ENCODE peak calls at places on chromosomes 5 and 9, in eight cellular contexts. One of them, this sample, is unnamed.

GRCh38 chr5:83721878-83722779 is 1.5 kb upstream of the HAPLN1 start:
- DNase-seq in A549: peak
- DNase-seq in T1000: peak
- DNase-seq in cardiac muscle cell: peak
- DNase-seq in NCI-H1694 treated with DMSO at 0.1 percent for 48 hours: peak
- DNase-seq in activated T-cell treated with anti-CD3 and anti-CD28 coated beads, Interleukin-2, amount 50 U/mL, for 72 hours: peak
- DNase-seq in stimulated activated CD4-positive, alpha-beta T cell treated with anti-CD3 and anti-CD28 coated beads, Interleukin-4, amount 100 ng/mL, for 4 hours: no peak
- DNase-seq in activated CD4-positive, alpha-beta T cell treated with anti-CD3 and anti-CD28 coated beads for 4 hours: no peak
- DNase-seq in this sample: no peak

GRCh38 chr9:84404095-84404686 is 63.6 kb upstream of the SLC28A3 start:
- DNase-seq in A549: peak
- DNase-seq in stimulated activated CD4-positive, alpha-beta T cell treated with anti-CD3 and anti-CD28 coated beads, Interleukin-4, amount 100 ng/mL, for 4 hours: no peak
- DNase-seq in cardiac muscle cell: peak
- DNase-seq in NCI-H1694 treated with DMSO at 0.1 percent for 48 hours: no peak
- DNase-seq in activated T-cell treated with anti-CD3 and anti-CD28 coated beads, Interleukin-2, amount 50 U/mL, for 72 hours: no peak
- DNase-seq in T1000: no peak
- DNase-seq in activated CD4-positive, alpha-beta T cell treated with anti-CD3 and anti-CD28 coated beads for 4 hours: no peak
- DNase-seq in this sample: no peak

GRCh38 chr5:133311171-133311570 is 259.4 kb downstream of the HSPA4 start:
- DNase-seq in activated T-cell treated with anti-CD3 and anti-CD28 coated beads, Interleukin-2, amount 50 U/mL, for 72 hours: no peak
- DNase-seq in T1000: no peak
- DNase-seq in A549: no peak
- DNase-seq in activated CD4-positive, alpha-beta T cell treated with anti-CD3 and anti-CD28 coated beads for 4 hours: no peak
- DNase-seq in cardiac muscle cell: no peak
- DNase-seq in NCI-H1694 treated with DMSO at 0.1 percent for 48 hours: no peak
- DNase-seq in stimulated activated CD4-positive, alpha-beta T cell treated with anti-CD3 and anti-CD28 coated beads, Interleukin-4, amount 100 ng/mL, for 4 hours: no peak
- DNase-seq in this sample: no peak

GRCh38 chr5:14665949-14666741 is 1.6 kb downstream of the OTULIN start:
- DNase-seq in stimulated activated CD4-positive, alpha-beta T cell treated with anti-CD3 and anti-CD28 coated beads, Interleukin-4, amount 100 ng/mL, for 4 hours: peak
- DNase-seq in NCI-H1694 treated with DMSO at 0.1 percent for 48 hours: no peak
- DNase-seq in activated T-cell treated with anti-CD3 and anti-CD28 coated beads, Interleukin-2, amount 50 U/mL, for 72 hours: peak
- DNase-seq in activated CD4-positive, alpha-beta T cell treated with anti-CD3 and anti-CD28 coated beads for 4 hours: peak
- DNase-seq in T1000: no peak
- DNase-seq in A549: peak
- DNase-seq in cardiac muscle cell: no peak
- DNase-seq in this sample: no peak

GRCh38 chr5:37951946-37952721 is 112.3 kb upstream of the GDNF start:
- DNase-seq in activated T-cell treated with anti-CD3 and anti-CD28 coated beads, Interleukin-2, amount 50 U/mL, for 72 hours: no peak
- DNase-seq in stimulated activated CD4-positive, alpha-beta T cell treated with anti-CD3 and anti-CD28 coated beads, Interleukin-4, amount 100 ng/mL, for 4 hours: no peak
- DNase-seq in cardiac muscle cell: no peak
- DNase-seq in A549: no peak
- DNase-seq in T1000: no peak
- DNase-seq in NCI-H1694 treated with DMSO at 0.1 percent for 48 hours: no peak
- DNase-seq in activated CD4-positive, alpha-beta T cell treated with anti-CD3 and anti-CD28 coated beads for 4 hours: no peak
- DNase-seq in this sample: no peak

GRCh38 chr9:21579209-21579608 is 97.1 kb upstream of the IFNE start:
- DNase-seq in activated T-cell treated with anti-CD3 and anti-CD28 coated beads, Interleukin-2, amount 50 U/mL, for 72 hours: no peak
- DNase-seq in cardiac muscle cell: peak
- DNase-seq in A549: peak
- DNase-seq in stimulated activated CD4-positive, alpha-beta T cell treated with anti-CD3 and anti-CD28 coated beads, Interleukin-4, amount 100 ng/mL, for 4 hours: no peak
- DNase-seq in activated CD4-positive, alpha-beta T cell treated with anti-CD3 and anti-CD28 coated beads for 4 hours: no peak
- DNase-seq in NCI-H1694 treated with DMSO at 0.1 percent for 48 hours: no peak
- DNase-seq in T1000: no peak
- DNase-seq in this sample: no peak

GRCh38 chr5:145971108-145971507 is 34.7 kb downstream of the SH3RF2 start:
- DNase-seq in NCI-H1694 treated with DMSO at 0.1 percent for 48 hours: no peak
- DNase-seq in stimulated activated CD4-positive, alpha-beta T cell treated with anti-CD3 and anti-CD28 coated beads, Interleukin-4, amount 100 ng/mL, for 4 hours: no peak
- DNase-seq in T1000: no peak
- DNase-seq in activated CD4-positive, alpha-beta T cell treated with anti-CD3 and anti-CD28 coated beads for 4 hours: no peak
- DNase-seq in A549: no peak
- DNase-seq in activated T-cell treated with anti-CD3 and anti-CD28 coated beads, Interleukin-2, amount 50 U/mL, for 72 hours: no peak
- DNase-seq in cardiac muscle cell: no peak
- DNase-seq in this sample: no peak

GRCh38 chr9:36935332-36935731 is 98.7 kb downstream of the PAX5 start:
- DNase-seq in A549: no peak
- DNase-seq in activated CD4-positive, alpha-beta T cell treated with anti-CD3 and anti-CD28 coated beads for 4 hours: no peak
- DNase-seq in NCI-H1694 treated with DMSO at 0.1 percent for 48 hours: no peak
- DNase-seq in T1000: no peak
- DNase-seq in activated T-cell treated with anti-CD3 and anti-CD28 coated beads, Interleukin-2, amount 50 U/mL, for 72 hours: peak
- DNase-seq in stimulated activated CD4-positive, alpha-beta T cell treated with anti-CD3 and anti-CD28 coated beads, Interleukin-4, amount 100 ng/mL, for 4 hours: no peak
- DNase-seq in cardiac muscle cell: no peak
- DNase-seq in this sample: no peak

GRCh38 chr5:136810198-136810823 is 445.0 kb upstream of the TRPC7 start:
- DNase-seq in A549: no peak
- DNase-seq in activated T-cell treated with anti-CD3 and anti-CD28 coated beads, Interleukin-2, amount 50 U/mL, for 72 hours: no peak
- DNase-seq in T1000: peak
- DNase-seq in activated CD4-positive, alpha-beta T cell treated with anti-CD3 and anti-CD28 coated beads for 4 hours: no peak
- DNase-seq in cardiac muscle cell: peak
- DNase-seq in stimulated activated CD4-positive, alpha-beta T cell treated with anti-CD3 and anti-CD28 coated beads, Interleukin-4, amount 100 ng/mL, for 4 hours: no peak
- DNase-seq in NCI-H1694 treated with DMSO at 0.1 percent for 48 hours: no peak
- DNase-seq in this sample: peak

GRCh38 chr5:176578391-176578808 is 29.3 kb downstream of the CDHR2 start:
- DNase-seq in cardiac muscle cell: peak
- DNase-seq in NCI-H1694 treated with DMSO at 0.1 percent for 48 hours: no peak
- DNase-seq in stimulated activated CD4-positive, alpha-beta T cell treated with anti-CD3 and anti-CD28 coated beads, Interleukin-4, amount 100 ng/mL, for 4 hours: peak
- DNase-seq in activated CD4-positive, alpha-beta T cell treated with anti-CD3 and anti-CD28 coated beads for 4 hours: peak
- DNase-seq in A549: peak
- DNase-seq in T1000: no peak
- DNase-seq in activated T-cell treated with anti-CD3 and anti-CD28 coated beads, Interleukin-2, amount 50 U/mL, for 72 hours: no peak
- DNase-seq in this sample: no peak

GRCh38 chr9:18544456-18544855 is 70.5 kb downstream of the ADAMTSL1 start:
- DNase-seq in cardiac muscle cell: no peak
- DNase-seq in A549: no peak
- DNase-seq in T1000: no peak
- DNase-seq in activated T-cell treated with anti-CD3 and anti-CD28 coated beads, Interleukin-2, amount 50 U/mL, for 72 hours: no peak
- DNase-seq in stimulated activated CD4-positive, alpha-beta T cell treated with anti-CD3 and anti-CD28 coated beads, Interleukin-4, amount 100 ng/mL, for 4 hours: no peak
- DNase-seq in activated CD4-positive, alpha-beta T cell treated with anti-CD3 and anti-CD28 coated beads for 4 hours: no peak
- DNase-seq in NCI-H1694 treated with DMSO at 0.1 percent for 48 hours: no peak
- DNase-seq in this sample: peak

GRCh38 chr5:65663804-65664521 is 39.1 kb downstream of the SHLD3 start:
- DNase-seq in NCI-H1694 treated with DMSO at 0.1 percent for 48 hours: no peak
- DNase-seq in T1000: no peak
- DNase-seq in activated T-cell treated with anti-CD3 and anti-CD28 coated beads, Interleukin-2, amount 50 U/mL, for 72 hours: no peak
- DNase-seq in cardiac muscle cell: peak
- DNase-seq in activated CD4-positive, alpha-beta T cell treated with anti-CD3 and anti-CD28 coated beads for 4 hours: no peak
- DNase-seq in stimulated activated CD4-positive, alpha-beta T cell treated with anti-CD3 and anti-CD28 coated beads, Interleukin-4, amount 100 ng/mL, for 4 hours: no peak
- DNase-seq in A549: peak
- DNase-seq in this sample: no peak

This sample was measured in GM04504.